ENCODE peak calls at places on chromosomes 11 and 22, in five cellular contexts. One of them, this sample, is unnamed.

GRCh38 chr11:28529540-28530410 is 421.6 kb downstream of the METTL15 start:
- DNase-seq in GM23248: peak; percentile 71
- DNase-seq in pancreas: no peak
- DNase-seq in left ventricle myocardium inferior: no peak
- DNase-seq in uterus: no peak
- DNase-seq in this sample: peak; percentile 40

GRCh38 chr11:128297805-128298204 is 289.6 kb downstream of the ETS1 start:
- DNase-seq in pancreas: no peak
- DNase-seq in uterus: no peak
- DNase-seq in left ventricle myocardium inferior: no peak
- DNase-seq in GM23248: no peak
- DNase-seq in this sample: no peak

GRCh38 chr22:46352691-46353386 is 17.3 kb downstream of the TRMU start:
- DNase-seq in left ventricle myocardium inferior: peak; percentile 73
- DNase-seq in pancreas: peak; percentile 90
- DNase-seq in uterus: no peak
- DNase-seq in GM23248: no peak
- DNase-seq in this sample: peak; percentile 42

GRCh38 chr22:27086080-27086479 is 428.7 kb downstream of the MIAT start:
- DNase-seq in left ventricle myocardium inferior: no peak
- DNase-seq in GM23248: no peak
- DNase-seq in uterus: no peak
- DNase-seq in pancreas: no peak
- DNase-seq in this sample: no peak

GRCh38 chr22:39839198-39839597 is 54.4 kb downstream of the ENTHD1 start:
- DNase-seq in uterus: no peak
- DNase-seq in left ventricle myocardium inferior: no peak
- DNase-seq in pancreas: no peak
- DNase-seq in GM23248: no peak
- DNase-seq in this sample: no peak

GRCh38 chr11:79196950-79197349 is 243.9 kb downstream of the TENM4 start:
- DNase-seq in uterus: no peak
- DNase-seq in pancreas: no peak
- DNase-seq in left ventricle myocardium inferior: no peak
- DNase-seq in GM23248: no peak
- DNase-seq in this sample: no peak

GRCh38 chr11:1478544-1478943 is 8.0 kb downstream of the MOB2 start:
- DNase-seq in GM23248: no peak
- DNase-seq in uterus: peak; percentile 15
- DNase-seq in pancreas: peak; percentile 10
- DNase-seq in left ventricle myocardium inferior: peak; percentile 22
- DNase-seq in this sample: no peak

GRCh38 chr11:118530683-118531596 is at the start of gene TMEM25:
- DNase-seq in left ventricle myocardium inferior: peak; percentile 63
- DNase-seq in uterus: peak; percentile 61
- DNase-seq in GM23248: peak; percentile 64
- DNase-seq in pancreas: peak; percentile 78
- DNase-seq in this sample: no peak

GRCh38 chr22:42321908-42322561 is 51.6 kb upstream of the TCF20 start:
- DNase-seq in uterus: no peak
- DNase-seq in pancreas: no peak
- DNase-seq in left ventricle myocardium inferior: no peak
- DNase-seq in GM23248: no peak
- DNase-seq in this sample: no peak
- H3K27ac ChIP-seq in uterus: no peak overlapping the region
- H3K27ac ChIP-seq in pancreas: no peak overlapping the region
- H3K27ac ChIP-seq in left ventricle myocardium inferior: no peak overlapping the region
- H3K27ac ChIP-seq in GM23248: no peak overlapping the region
- H3K27ac ChIP-seq in this sample: no peak overlapping the region

GRCh38 chr11:125174057-125174456 is 9.5 kb downstream of the PKNOX2 start:
- DNase-seq in pancreas: no peak
- DNase-seq in GM23248: no peak
- DNase-seq in left ventricle myocardium inferior: no peak
- DNase-seq in uterus: no peak
- DNase-seq in this sample: no peak
- H3K27ac ChIP-seq in pancreas: no peak overlapping the region
- H3K27ac ChIP-seq in GM23248: no peak overlapping the region
- H3K27ac ChIP-seq in left ventricle myocardium inferior: no peak overlapping the region
- H3K27ac ChIP-seq in uterus: no peak overlapping the region
- H3K27ac ChIP-seq in this sample: no peak overlapping the region

GRCh38 chr11:35337919-35338316 is 81.4 kb downstream of the SLC1A2 start:
- DNase-seq in left ventricle myocardium inferior: no peak
- DNase-seq in pancreas: no peak
- DNase-seq in uterus: no peak
- DNase-seq in GM23248: no peak
- DNase-seq in this sample: no peak
- H3K27ac ChIP-seq in left ventricle myocardium inferior: no peak overlapping the region
- H3K27ac ChIP-seq in pancreas: peak overlapping the region; percentile 42
- H3K27ac ChIP-seq in uterus: no peak overlapping the region
- H3K27ac ChIP-seq in GM23248: peak overlapping the region; percentile 98
- H3K27ac ChIP-seq in this sample: peak overlapping the region; percentile 75

GRCh38 chr11:109140857-109141515 is 281.0 kb upstream of the C11orf87 start:
- DNase-seq in uterus: no peak
- DNase-seq in GM23248: no peak
- DNase-seq in left ventricle myocardium inferior: no peak
- DNase-seq in pancreas: no peak
- DNase-seq in this sample: no peak
- H3K27ac ChIP-seq in uterus: no peak overlapping the region
- H3K27ac ChIP-seq in GM23248: no peak overlapping the region
- H3K27ac ChIP-seq in left ventricle myocardium inferior: no peak overlapping the region
- H3K27ac ChIP-seq in pancreas: no peak overlapping the region
- H3K27ac ChIP-seq in this sample: no peak overlapping the region

GRCh38 chr11:114193730-114194674 is 102.2 kb upstream of the NNMT start:
- DNase-seq in uterus: peak; percentile 55
- DNase-seq in pancreas: no peak
- DNase-seq in GM23248: no peak
- DNase-seq in left ventricle myocardium inferior: no peak
- DNase-seq in this sample: no peak

GRCh38 chr11:114199051-114199450 is 97.1 kb upstream of the NNMT start:
- DNase-seq in uterus: no peak
- DNase-seq in left ventricle myocardium inferior: no peak
- DNase-seq in GM23248: no peak
- DNase-seq in pancreas: no peak
- DNase-seq in this sample: no peak

GRCh38 chr11:114195981-114196731 is 100.0 kb upstream of the NNMT start:
- DNase-seq in GM23248: peak; percentile 13
- DNase-seq in uterus: no peak
- DNase-seq in left ventricle myocardium inferior: no peak
- DNase-seq in pancreas: no peak
- DNase-seq in this sample: no peak

GRCh38 chr11:114197799-114198500 is 98.2 kb upstream of the NNMT start:
- DNase-seq in left ventricle myocardium inferior: peak; percentile 81
- DNase-seq in pancreas: peak; percentile 84
- DNase-seq in uterus: peak; percentile 92
- DNase-seq in GM23248: peak; percentile 89
- DNase-seq in this sample: no peak

DNA sequence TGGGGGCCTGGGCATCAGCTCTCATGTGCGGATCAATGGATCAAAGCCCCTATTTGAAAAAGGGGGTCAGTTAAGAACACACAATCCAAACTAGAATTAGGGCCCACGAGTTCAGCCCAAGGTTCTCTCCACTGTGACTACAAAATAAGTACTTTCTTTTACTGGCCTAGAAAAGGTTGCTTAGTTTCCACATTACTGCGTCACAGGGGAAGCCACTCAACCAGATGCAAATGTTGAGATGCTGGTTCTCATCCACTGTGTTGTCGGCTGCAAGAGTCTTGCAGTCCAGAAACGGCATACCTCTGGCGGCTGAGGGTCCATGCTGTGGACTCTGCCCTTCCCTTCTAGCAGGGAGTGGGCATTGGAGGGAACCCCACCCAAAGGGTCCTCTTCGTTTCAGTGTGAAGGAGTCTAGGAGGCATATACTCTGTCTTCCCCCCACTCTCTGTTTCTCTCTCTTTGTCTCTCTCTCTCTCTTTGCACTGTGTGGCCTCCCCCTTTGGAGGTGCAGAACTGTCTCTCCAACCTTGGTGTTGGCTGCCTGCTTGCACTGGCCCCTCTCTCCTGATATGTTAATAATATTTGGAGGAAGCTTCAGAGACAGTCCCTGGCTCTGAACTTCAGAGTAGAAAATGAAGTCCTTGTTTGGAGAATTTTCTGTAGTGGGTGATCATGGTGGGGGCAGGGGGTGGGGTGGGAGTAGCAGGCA is 99.1 kb upstream of the NNMT start:
- DNase-seq in pancreas: no peak
- DNase-seq in left ventricle myocardium inferior: no peak
- DNase-seq in uterus: peak; percentile 52
- DNase-seq in GM23248: no peak
- DNase-seq in this sample: no peak
- H3K27ac ChIP-seq in pancreas: peak overlapping the region; percentile 76
- H3K27ac ChIP-seq in left ventricle myocardium inferior: peak overlapping the region; percentile 95
- H3K27ac ChIP-seq in uterus: peak overlapping the region; percentile 88
- H3K27ac ChIP-seq in GM23248: no peak overlapping the region
- H3K27ac ChIP-seq in this sample: no peak overlapping the region

DNA sequence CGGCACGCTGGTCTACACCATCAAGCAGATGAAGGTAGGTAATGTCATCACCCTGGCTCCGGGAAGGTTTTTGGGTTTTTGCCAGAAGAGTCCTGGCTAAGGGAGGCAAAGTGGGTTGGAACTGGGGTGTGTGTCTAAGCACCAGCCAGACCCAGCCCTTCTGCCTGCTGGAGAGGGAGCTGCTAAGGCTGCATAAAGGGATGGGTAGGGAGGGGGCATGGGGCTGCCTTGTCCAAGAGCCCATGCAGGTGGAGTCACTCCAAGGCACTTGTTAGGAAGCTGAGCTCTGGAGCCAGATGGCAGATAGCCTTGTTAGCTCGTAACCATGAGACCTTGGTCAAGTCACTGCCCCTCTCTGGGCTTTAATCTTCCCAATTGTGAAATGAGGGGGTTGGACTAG is 48.0 kb downstream of the TIMP3 start:
- DNase-seq in uterus: no peak
- DNase-seq in GM23248: no peak
- DNase-seq in pancreas: no peak
- DNase-seq in left ventricle myocardium inferior: no peak
- DNase-seq in this sample: no peak
- H3K27ac ChIP-seq in uterus: peak overlapping the region; percentile 76
- H3K27ac ChIP-seq in GM23248: peak overlapping the region; percentile 60
- H3K27ac ChIP-seq in pancreas: no peak overlapping the region
- H3K27ac ChIP-seq in left ventricle myocardium inferior: peak overlapping the region; percentile 86
- H3K27ac ChIP-seq in this sample: no peak overlapping the region

GRCh38 chr11:69113646-69114340 is 41.9 kb upstream of the SMIM38 start:
- DNase-seq in GM23248: no peak
- DNase-seq in left ventricle myocardium inferior: no peak
- DNase-seq in pancreas: no peak
- DNase-seq in uterus: no peak
- DNase-seq in this sample: no peak

GRCh38 chr11:69114362-69114761 is 41.4 kb upstream of the SMIM38 start:
- DNase-seq in GM23248: no peak
- DNase-seq in pancreas: no peak
- DNase-seq in uterus: no peak
- DNase-seq in left ventricle myocardium inferior: no peak
- DNase-seq in this sample: no peak

GRCh38 chr11:69115586-69116560 is 39.9 kb upstream of the SMIM38 start:
- DNase-seq in pancreas: peak; percentile 84
- DNase-seq in left ventricle myocardium inferior: peak; percentile 81
- DNase-seq in GM23248: no peak
- DNase-seq in uterus: no peak
- DNase-seq in this sample: no peak

GRCh38 chr11:69116671-69117070 is 39.1 kb upstream of the SMIM38 start:
- DNase-seq in uterus: no peak
- DNase-seq in left ventricle myocardium inferior: no peak
- DNase-seq in GM23248: no peak
- DNase-seq in pancreas: no peak
- DNase-seq in this sample: no peak

DNA sequence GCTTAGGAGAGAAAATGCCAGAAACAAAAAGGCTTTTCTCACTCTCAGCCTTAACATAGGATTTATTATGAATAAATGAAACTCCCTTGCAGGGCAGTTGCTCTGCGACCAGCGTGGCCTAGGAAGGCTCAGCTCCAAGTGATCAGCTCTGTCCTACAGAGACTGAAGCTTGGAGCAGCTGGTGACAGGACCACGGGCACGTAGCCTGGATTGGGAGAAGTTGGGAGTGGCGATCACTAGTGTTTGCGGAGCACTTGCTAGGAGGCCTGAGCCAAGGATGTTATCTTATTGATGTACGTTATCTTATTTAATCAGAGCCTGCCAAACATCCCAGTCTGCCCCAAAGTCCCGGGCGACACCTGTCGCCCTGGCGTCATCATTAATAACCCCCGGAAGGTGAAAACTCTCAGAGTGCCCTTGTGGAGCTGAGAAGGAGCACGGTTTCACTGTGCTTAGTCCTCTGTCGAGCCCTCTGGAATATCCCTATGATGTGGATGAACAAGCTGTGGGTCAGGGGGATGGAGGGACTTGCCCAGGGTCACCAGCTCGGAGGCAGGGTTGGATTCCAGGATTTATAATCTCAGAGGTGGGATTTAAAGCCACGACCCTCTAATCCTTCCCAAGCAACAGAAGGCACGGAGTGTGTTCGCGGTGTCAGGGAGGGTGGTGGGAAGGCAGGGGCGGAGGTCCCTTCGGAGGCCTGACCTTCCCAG is 40.8 kb upstream of the SMIM38 start:
- DNase-seq in GM23248: no peak
- DNase-seq in left ventricle myocardium inferior: no peak
- DNase-seq in uterus: no peak
- DNase-seq in pancreas: no peak
- DNase-seq in this sample: no peak
- H3K27ac ChIP-seq in GM23248: no peak overlapping the region
- H3K27ac ChIP-seq in left ventricle myocardium inferior: peak overlapping the region; percentile 87
- H3K27ac ChIP-seq in uterus: no peak overlapping the region
- H3K27ac ChIP-seq in pancreas: peak overlapping the region; percentile 73
- H3K27ac ChIP-seq in this sample: peak overlapping the region; percentile 74

DNA sequence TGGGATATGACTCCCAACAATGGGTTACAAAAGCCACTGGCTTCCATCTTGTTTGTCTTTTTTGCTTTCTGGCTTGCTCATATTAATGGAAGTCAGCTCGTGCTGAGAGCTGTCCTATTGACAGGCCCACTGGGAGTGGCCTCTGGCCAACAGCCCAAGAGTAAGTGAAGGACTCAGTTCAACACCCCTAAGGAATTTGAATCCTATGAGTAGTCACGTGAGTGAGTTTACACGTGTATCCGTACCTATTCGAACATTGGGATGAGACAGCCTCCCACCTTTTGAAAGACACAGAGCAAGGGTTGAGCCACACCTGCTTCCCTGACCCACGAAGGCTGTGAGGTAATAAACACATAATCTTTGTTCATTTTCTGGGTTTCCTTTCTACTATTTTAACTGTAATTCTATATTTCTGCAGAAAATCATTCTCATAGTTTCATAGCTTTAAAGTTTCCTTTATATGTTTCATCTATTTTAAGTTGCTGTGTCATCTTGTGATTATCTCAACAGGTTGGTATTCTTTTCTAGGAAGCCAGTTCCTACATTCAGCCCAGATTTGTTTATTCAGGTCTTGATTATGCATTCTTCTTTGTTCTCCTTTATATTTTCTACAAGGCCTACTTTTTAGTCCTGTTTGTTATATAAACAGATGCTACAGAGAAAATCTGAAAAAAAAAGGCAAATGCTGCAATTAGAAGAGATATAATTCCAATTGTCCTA is 802.3 kb downstream of the CNTN5 start:
- DNase-seq in GM23248: no peak
- DNase-seq in left ventricle myocardium inferior: no peak
- DNase-seq in pancreas: no peak
- DNase-seq in uterus: no peak
- DNase-seq in this sample: peak; percentile 11
- H3K27ac ChIP-seq in GM23248: no peak overlapping the region
- H3K27ac ChIP-seq in left ventricle myocardium inferior: no peak overlapping the region
- H3K27ac ChIP-seq in pancreas: no peak overlapping the region
- H3K27ac ChIP-seq in uterus: no peak overlapping the region
- H3K27ac ChIP-seq in this sample: no peak overlapping the region

This sample was measured in A549.